ENCODE peak calls at places on chromosomes 4 and X, in six cellular contexts. S is HepG2, Q is GM12878, A is K562, W is HCT116, T is H1. X is an unnamed sample.

GRCh38 chr4:182143822-182144620 is 99.2 kb upstream of the TENM3 start:
- DNase-seq in T (peak; percentile 81), W (no peak), S (no peak), A (no peak), Q (no peak), X (no peak)

GRCh38 chr4:165016971-165017370 is 14.8 kb upstream of the TRIM60 start:
- DNase-seq in W (peak; percentile 32), A (peak; percentile 39), Q (no peak), S (peak; percentile 28), T (peak; percentile 66), X (peak; percentile 2)

GRCh38 chr4:142696334-142697122 is 149.6 kb downstream of the INPP4B start:
- DNase-seq in Q (no peak), S (no peak), A (no peak), T (no peak), W (no peak), X (no peak)

GRCh38 chr4:8500966-8501365 is 60.4 kb downstream of the TRMT44 start:
- DNase-seq in A (no peak), Q (no peak), S (no peak), T (no peak), W (no peak), X (no peak)

GRCh38 chrX:15617111-15617510 is 16.4 kb upstream of the ACE2 start:
- DNase-seq in Q (no peak), A (no peak), W (no peak), T (no peak), S (no peak), X (no peak)

GRCh38 chr4:172985552-172985951 is 183.1 kb upstream of the GALNT7 start:
- DNase-seq in A (no peak), Q (no peak), W (no peak), T (no peak), S (no peak), X (no peak)

GRCh38 chr4:158995040-158995439 is 107.8 kb upstream of the RAPGEF2 start:
- DNase-seq in T (no peak), A (no peak), W (no peak), S (no peak), Q (no peak), X (no peak)

GRCh38 chr4:20194079-20195013 is 57.4 kb upstream of the SLIT2 start:
- DNase-seq in S (no peak), W (no peak), T (no peak), A (no peak), Q (no peak), X (no peak)

GRCh38 chr4:141065872-141066271 is 67.4 kb downstream of the RNF150 start:
- DNase-seq in Q (no peak), A (no peak), W (no peak), S (no peak), T (no peak), X (no peak)

GRCh38 chrX:136168929-136169735 is 21.8 kb downstream of the FHL1 start:
- DNase-seq in A (no peak), S (no peak), Q (no peak), T (peak; percentile 43), W (no peak), X (peak; percentile 38)

DNA sequence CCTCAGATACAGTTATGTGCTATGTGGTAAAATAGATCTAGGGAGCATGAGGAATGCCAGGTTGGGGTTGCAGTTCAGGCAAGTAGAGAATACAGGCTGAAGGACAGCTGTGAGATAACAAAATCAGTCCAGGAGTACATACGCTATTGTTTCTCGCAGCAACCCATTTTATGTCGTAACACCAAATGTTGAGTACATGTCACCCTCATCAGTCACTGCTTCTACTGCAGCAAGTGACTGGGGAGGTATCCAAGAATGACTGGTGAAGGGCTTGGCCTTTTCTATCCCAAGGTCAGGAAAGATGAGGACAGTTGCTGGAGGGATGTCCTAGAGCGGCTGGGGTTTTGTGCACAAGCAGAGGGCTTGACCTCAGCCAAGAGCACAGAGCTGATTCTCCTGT is 172.1 kb downstream of the CBR4 start:
- DNase-seq in W (no peak), Q (no peak), S (no peak), A (no peak), T (no peak), X (no peak)
- TF ChIP-seq ZNF274 in W (no peak), Q (no peak), S (no peak), A (no peak), T (no peak), X (no peak)

GRCh38 chr4:13546374-13546854 is 2.1 kb upstream of the NKX3-2 start:
- DNase-seq in Q (no peak), T (peak; percentile 47), S (no peak), A (no peak), W (no peak), X (no peak)

GRCh38 chr4:13546855-13547562 is 2.7 kb upstream of the NKX3-2 start:
- DNase-seq in W (no peak), T (peak; percentile 84), A (no peak), Q (no peak), S (no peak), X (no peak)

GRCh38 chr4:13543648-13544555 is at the start of gene NKX3-2:
- DNase-seq in W (no peak), Q (no peak), T (peak; percentile 78), A (peak; percentile 49), S (no peak), X (no peak)

GRCh38 chr4:13544556-13545393 is 467 bp upstream of the NKX3-2 start:
- DNase-seq in A (peak; percentile 95), Q (no peak), W (peak; percentile 81), S (peak; percentile 66), T (peak; percentile 95), X (peak; percentile 95)

GRCh38 chr4:13545394-13545808 is 1.1 kb upstream of the NKX3-2 start:
- DNase-seq in Q (no peak), A (no peak), W (no peak), S (no peak), T (no peak), X (no peak)
- H3K4me3 ChIP-seq in Q (peak overlapping the region; percentile 17), A (peak overlapping the region; percentile 83), W (peak overlapping the region; percentile 64), S (no peak overlapping the region), T (no peak overlapping the region), X (no peak overlapping the region)

DNA sequence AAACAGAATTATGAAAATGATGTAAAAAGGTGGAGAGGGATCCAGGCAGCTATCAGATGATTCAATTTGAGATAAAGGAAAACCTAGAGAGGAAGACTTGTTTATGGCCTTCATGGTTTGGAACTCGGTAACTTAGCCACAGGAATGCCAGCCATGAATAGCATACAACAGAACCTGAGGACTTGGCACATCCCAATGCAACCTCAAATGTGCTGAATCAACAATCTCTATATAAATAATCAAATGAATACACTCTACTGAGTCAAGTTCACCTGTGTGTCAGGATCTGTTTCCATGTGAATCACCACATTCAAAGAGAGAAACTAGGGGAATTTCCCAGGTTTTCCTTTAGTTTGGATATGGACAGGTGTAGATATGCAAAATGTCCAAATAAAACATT is 86.9 kb downstream of the MBNL3 start:
- DNase-seq in Q (no peak), T (no peak), W (no peak), A (no peak), S (peak; percentile 21), X (no peak)
- TF ChIP-seq ZNF274 in Q (no peak), T (no peak), W (no peak), A (no peak), S (no peak), X (no peak)

GRCh38 chr4:25827373-25827772 is 35.4 kb downstream of the SEL1L3 start:
- DNase-seq in W (no peak), S (no peak), Q (no peak), T (no peak), A (no peak), X (no peak)

GRCh38 chr4:25823632-25824031 is 39.2 kb downstream of the SEL1L3 start:
- DNase-seq in A (no peak), W (no peak), S (no peak), Q (no peak), T (no peak), X (no peak)

GRCh38 chr4:25826074-25826752 is 36.6 kb downstream of the SEL1L3 start:
- DNase-seq in S (no peak), Q (no peak), T (no peak), W (no peak), A (no peak), X (no peak)

GRCh38 chr4:25830545-25830944 is 32.2 kb downstream of the SEL1L3 start:
- DNase-seq in A (no peak), W (no peak), Q (no peak), S (no peak), T (no peak), X (no peak)

GRCh38 chr4:25827897-25828296 is 34.9 kb downstream of the SEL1L3 start:
- DNase-seq in Q (no peak), W (no peak), T (no peak), A (no peak), S (no peak), X (no peak)
- H3K4me3 ChIP-seq in Q (no peak overlapping the region), W (no peak overlapping the region), T (no peak overlapping the region), A (no peak overlapping the region), S (no peak overlapping the region), X (no peak overlapping the region)

GRCh38 chr4:145566086-145566708 is 53.0 kb upstream of the MMAA start:
- DNase-seq in T (no peak), A (no peak), S (no peak), Q (no peak), W (no peak), X (no peak)
- TF ChIP-seq ZNF274 in T (no peak), A (no peak), S (no peak), Q (no peak), W (no peak), X (no peak)

DNA sequence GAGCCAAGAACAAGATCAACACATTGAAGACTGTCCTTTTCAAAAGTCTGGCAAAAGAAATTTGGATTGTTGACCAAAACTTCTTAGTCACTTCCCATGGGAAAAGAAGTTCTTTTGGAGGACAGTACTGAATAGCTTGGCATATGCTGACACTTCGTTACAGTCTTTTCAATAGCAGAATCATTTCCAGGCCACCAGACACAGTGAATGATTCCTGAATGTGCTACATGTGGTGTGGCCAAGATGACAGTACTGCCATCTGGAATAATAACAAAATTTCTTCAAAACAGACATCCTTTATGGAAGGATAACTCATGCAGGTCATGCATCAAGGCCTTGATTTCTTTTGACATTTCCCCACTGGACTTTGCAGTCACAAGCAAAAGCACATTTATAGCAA is 560.4 kb downstream of the GRID2 start:
- DNase-seq in T (no peak), Q (no peak), A (no peak), W (no peak), S (no peak), X (no peak)
- H3K4me3 ChIP-seq in T (no peak overlapping the region), Q (no peak overlapping the region), A (no peak overlapping the region), W (no peak overlapping the region), S (no peak overlapping the region), X (no peak overlapping the region)

GRCh38 chr4:6794189-6794588 is 11.7 kb downstream of the KIAA0232 start:
- DNase-seq in W (no peak), A (no peak), T (no peak), S (no peak), Q (no peak), X (no peak)
- TF ChIP-seq ZNF274 in W (no peak), A (no peak), T (no peak), S (no peak), Q (no peak), X (no peak)

GRCh38 chr4:100880012-100880411 is 362.2 kb upstream of the EMCN start:
- DNase-seq in S (no peak), Q (no peak), A (no peak), T (no peak), W (no peak), X (no peak)
- H3K4me3 ChIP-seq in S (no peak overlapping the region), Q (no peak overlapping the region), A (no peak overlapping the region), T (no peak overlapping the region), W (no peak overlapping the region), X (no peak overlapping the region)